ENCODE peak calls at places on chromosome 19, in nine cellular contexts. B, C, K, T, X, D, Y, I and H are unnamed samples.

GRCh38 chr19:48443731-48444128 is 2.1 kb upstream of the GRWD1 start:
- DNase-seq in B (no peak), C (no peak), K (no peak), T (no peak), X (peak; percentile 31), D (no peak), Y (no peak), I (no peak), H (no peak)

GRCh38 chr19:32041681-32042292 is 303.6 kb upstream of the ZNF507 start:
- DNase-seq in B (peak; percentile 77), C (peak; percentile 29), K (peak; percentile 7), T (no peak), X (peak; percentile 74), D (no peak), Y (peak; percentile 69), I (peak; percentile 31), H (peak; percentile 76)

GRCh38 chr19:45682117-45682516 is 9.6 kb downstream of the SNRPD2 start:
- DNase-seq in B (no peak), C (no peak), K (no peak), T (no peak), X (no peak), D (no peak), Y (no peak), I (no peak), H (no peak)

GRCh38 chr19:33171916-33172359 is 22.2 kb upstream of the LRP3 start:
- DNase-seq in B (no peak), C (no peak), K (no peak), T (peak; percentile 53), X (no peak), D (no peak), Y (peak; percentile 38), I (peak; percentile 74), H (no peak)

GRCh38 chr19:39409886-39410619 is 2.4 kb upstream of the PLEKHG2 start:
- DNase-seq in B (peak; percentile 68), C (no peak), K (peak; percentile 61), T (no peak), X (peak; percentile 62), D (peak; percentile 46), Y (peak; percentile 91), I (no peak), H (peak; percentile 91)

GRCh38 chr19:11692127-11692790 is 46.5 kb downstream of the ZNF823 start:
- DNase-seq in B (no peak), C (no peak), K (no peak), T (no peak), X (no peak), D (no peak), Y (no peak), I (no peak), H (no peak)

GRCh38 chr19:33578697-33579096 is 43.1 kb upstream of the CHST8 start:
- DNase-seq in B (no peak), C (no peak), K (no peak), T (no peak), X (no peak), D (no peak), Y (no peak), I (no peak), H (no peak)

GRCh38 chr19:8577247-8577646 is at the start of gene MYO1F:
- DNase-seq in B (no peak), C (no peak), K (no peak), T (no peak), X (no peak), D (no peak), Y (no peak), I (no peak), H (no peak)

GRCh38 chr19:43372462-43372861 is 19.0 kb downstream of the CD177 start:
- DNase-seq in B (no peak), C (no peak), K (no peak), T (no peak), X (no peak), D (no peak), Y (no peak), I (peak; percentile 24), H (no peak)

GRCh38 chr19:1882089-1882785 is 3.1 kb downstream of the ABHD17A start:
- DNase-seq in B (peak; percentile 36), C (no peak), K (no peak), T (no peak), X (no peak), D (no peak), Y (no peak), I (no peak), H (no peak)

GRCh38 chr19:13060233-13060963 is 42.3 kb downstream of the LYL1 start:
- DNase-seq in B (peak; percentile 63), C (no peak), K (no peak), T (no peak), X (no peak), D (no peak), Y (peak; percentile 24), I (no peak), H (no peak)

GRCh38 chr19:3132971-3133792 is 2.7 kb upstream of the GNA15 start:
- DNase-seq in B (no peak), C (no peak), K (peak; percentile 97), T (no peak), X (no peak), D (peak; percentile 19), Y (no peak), I (peak; percentile 21), H (no peak)

GRCh38 chr19:13979686-13980085 is 26.4 kb downstream of the RFX1 start:
- DNase-seq in B (no peak), C (no peak), K (no peak), T (no peak), X (no peak), D (no peak), Y (no peak), I (no peak), H (no peak)

GRCh38 chr19:2123682-2124387 is 27.1 kb downstream of the IZUMO4 start:
- DNase-seq in B (peak; percentile 77), C (no peak), K (peak; percentile 57), T (no peak), X (peak; percentile 76), D (no peak), Y (no peak), I (no peak), H (peak; percentile 42)

GRCh38 chr19:40422428-40423226 is 3.2 kb downstream of the SERTAD1 start:
- DNase-seq in B (no peak), C (no peak), K (no peak), T (no peak), X (no peak), D (no peak), Y (no peak), I (no peak), H (no peak)

GRCh38 chr19:40424637-40425449 is 949 bp downstream of the SERTAD1 start:
- DNase-seq in B (peak; percentile 50), C (no peak), K (peak; percentile 28), T (no peak), X (peak; percentile 63), D (no peak), Y (peak; percentile 29), I (peak; percentile 13), H (no peak)

GRCh38 chr19:40425450-40426287 is at the start of gene SERTAD1:
- DNase-seq in B (peak; percentile 100), C (peak; percentile 100), K (peak; percentile 100), T (peak; percentile 96), X (peak; percentile 100), D (peak; percentile 99), Y (peak; percentile 99), I (peak; percentile 99), H (peak; percentile 100)

GRCh38 chr19:40423227-40423566 is 2.6 kb downstream of the SERTAD1 start:
- DNase-seq in B (no peak), C (no peak), K (no peak), T (no peak), X (no peak), D (no peak), Y (no peak), I (no peak), H (no peak)

GRCh38 chr19:40423938-40424337 is 1.9 kb downstream of the SERTAD1 start:
- DNase-seq in B (no peak), C (no peak), K (no peak), T (no peak), X (no peak), D (no peak), Y (no peak), I (no peak), H (no peak)
- H3K4me3 ChIP-seq in B (no peak overlapping the region), C (peak overlapping the region; percentile 66), K (no peak overlapping the region), T (peak overlapping the region; percentile 97), X (no peak overlapping the region), D (no peak overlapping the region), Y (peak overlapping the region; percentile 99), I (peak overlapping the region; percentile 8), H (peak overlapping the region; percentile 39)

GRCh38 chr19:52494518-52494917 is 33.0 kb upstream of the ZNF808 start:
- DNase-seq in B (no peak), C (no peak), K (no peak), T (peak; percentile 74), X (no peak), D (no peak), Y (no peak), I (peak; percentile 2), H (no peak)

GRCh38 chr19:52498571-52498970 is 28.9 kb upstream of the ZNF808 start:
- DNase-seq in B (no peak), C (no peak), K (no peak), T (no peak), X (no peak), D (no peak), Y (no peak), I (no peak), H (no peak)

GRCh38 chr19:52492201-52492960 is 35.1 kb upstream of the ZNF808 start:
- DNase-seq in B (peak; percentile 91), C (no peak), K (peak; percentile 89), T (no peak), X (peak; percentile 97), D (no peak), Y (no peak), I (no peak), H (peak; percentile 70)

DNA sequence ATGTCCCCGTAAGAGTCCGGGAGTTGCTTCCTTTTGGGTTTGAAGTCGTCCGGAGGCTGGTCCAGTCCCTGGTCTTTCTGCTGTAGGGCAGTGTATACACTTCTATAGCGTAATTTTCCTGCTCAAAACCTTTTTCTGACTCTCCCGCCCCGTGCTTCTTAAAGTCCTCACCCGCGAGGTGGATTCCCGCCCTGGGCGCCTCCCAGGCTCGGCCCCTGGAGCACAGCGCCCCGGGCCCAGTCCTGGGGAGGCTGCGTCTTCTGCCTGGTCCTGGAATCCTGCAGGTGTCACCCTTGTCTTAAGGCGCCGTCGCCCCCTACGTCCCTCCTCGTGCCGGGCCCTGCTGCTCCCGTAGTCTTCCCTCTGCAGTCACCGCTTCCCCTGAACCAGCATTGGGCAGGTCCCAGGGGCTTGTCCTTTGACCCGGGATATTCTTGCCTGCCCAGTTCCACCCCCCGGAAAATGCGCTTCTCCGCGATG is 34.4 kb upstream of the ZNF808 start:
- DNase-seq in B (peak; percentile 81), C (no peak), K (peak; percentile 62), T (no peak), X (peak; percentile 84), D (no peak), Y (no peak), I (no peak), H (peak; percentile 73)
- TF ChIP-seq CTCF in B (peak; percentile 52), C (no peak), K (peak; percentile 64), T (no peak), X (peak; percentile 22), D (no peak), Y (no peak), I (no peak), H (peak; percentile 53)

GRCh38 chr19:42270346-42271044 is 1.4 kb downstream of the CIC start:
- DNase-seq in B (no peak), C (no peak), K (peak; percentile 46), T (peak; percentile 57), X (no peak), D (peak; percentile 56), Y (peak; percentile 61), I (no peak), H (no peak)
- H3K4me2 ChIP-seq in B (peak overlapping the region; percentile 91), C (peak overlapping the region; percentile 96), K (peak overlapping the region; percentile 85), T (peak overlapping the region; percentile 99), X (peak overlapping the region; percentile 78), D (peak overlapping the region; percentile 98), Y (peak overlapping the region; percentile 96), I (peak overlapping the region; percentile 95), H (peak overlapping the region; percentile 88)

GRCh38 chr19:56838680-56838929 is 1.9 kb downstream of the PEG3 start:
- DNase-seq in B (no peak), C (no peak), K (no peak), T (no peak), X (no peak), D (no peak), Y (no peak), I (no peak), H (no peak)
- H3K4me3 ChIP-seq in B (no peak overlapping the region), C (no peak overlapping the region), K (no peak overlapping the region), T (peak overlapping the region; percentile 51), X (no peak overlapping the region), D (no peak overlapping the region), Y (no peak overlapping the region), I (no peak overlapping the region), H (no peak overlapping the region)